ENCODE peak calls at places on chromosomes 3 and 15, in eight cellular contexts. T is endothelial cell of umbilical vein, Z is spleen, U is ovary, B is A549, N is IMR-90, A is body of pancreas, J is upper lobe of left lung. Q is an unnamed sample.

GRCh38 chr3:193777524-193777923 is 184.5 kb downstream of the OPA1 start:
- DNase-seq in A (no peak), J (no peak), N (no peak), U (no peak), T (no peak), B (peak), Z (no peak), Q (peak)

GRCh38 chr15:69105451-69105985 is 54.9 kb upstream of the GLCE start:
- DNase-seq in U (no peak), Z (no peak), B (no peak), N (no peak), A (no peak), J (no peak), T (no peak), Q (no peak)

GRCh38 chr15:77486542-77487478 is 66.1 kb downstream of the HMG20A start:
- DNase-seq in A (no peak), T (no peak), J (no peak), B (no peak), Z (no peak), U (peak), N (no peak), Q (no peak)

GRCh38 chr15:93943607-93944006 is 287.8 kb upstream of the MCTP2 start:
- DNase-seq in N (no peak), Z (no peak), U (no peak), T (no peak), B (no peak), J (no peak), A (no peak), Q (no peak)

GRCh38 chr3:137300703-137301102 is 342.9 kb downstream of the IL20RB start:
- DNase-seq in Z (no peak), N (no peak), B (no peak), J (no peak), T (no peak), A (no peak), U (no peak), Q (no peak)

GRCh38 chr3:20700702-20701101 is 514.7 kb upstream of the SGO1 start:
- DNase-seq in B (no peak), N (no peak), T (no peak), Z (no peak), A (peak), J (no peak), U (no peak), Q (no peak)

GRCh38 chr3:30044515-30044914 is 561.9 kb upstream of the TGFBR2 start:
- DNase-seq in T (no peak), B (no peak), Z (no peak), A (no peak), U (no peak), J (no peak), N (no peak), Q (no peak)

GRCh38 chr3:8629151-8630021 is 15.2 kb downstream of the SSUH2 start:
- DNase-seq in T (peak), J (peak), U (no peak), B (peak), N (peak), A (peak), Z (no peak), Q (no peak)

GRCh38 chr15:23629234-23629805 is 18.3 kb downstream of the MAGEL2 start:
- DNase-seq in A (no peak), Z (no peak), U (no peak), J (no peak), T (no peak), N (no peak), B (no peak), Q (no peak)

GRCh38 chr15:43198992-43199391 is 13.8 kb downstream of the CCNDBP1 start:
- DNase-seq in Z (no peak), U (no peak), J (no peak), N (no peak), T (no peak), B (no peak), A (no peak), Q (no peak)

GRCh38 chr3:52223449-52224408 is 1.7 kb downstream of the TLR9 start:
- DNase-seq in J (no peak), T (no peak), B (no peak), N (no peak), A (no peak), Z (peak), U (no peak), Q (no peak)

GRCh38 chr15:43954181-43954621 is 127.4 kb downstream of the WDR76 start:
- DNase-seq in J (no peak), T (no peak), A (no peak), B (no peak), N (peak), U (no peak), Z (no peak), Q (no peak)

GRCh38 chr3:34106379-34106778 is 307.9 kb downstream of the PDCD6IP start:
- DNase-seq in A (no peak), Z (no peak), N (no peak), B (no peak), J (no peak), U (no peak), T (no peak), Q (no peak)

GRCh38 chr3:40843851-40844548 is 319.2 kb downstream of the ZNF621 start:
- DNase-seq in B (no peak), A (no peak), T (peak), J (no peak), N (no peak), U (no peak), Z (no peak), Q (no peak)

GRCh38 chr3:117734431-117734830 is 1024.9 kb downstream of the TUSC7 start:
- DNase-seq in J (no peak), Z (no peak), B (no peak), A (no peak), T (no peak), N (peak), U (no peak), Q (no peak)

GRCh38 chr3:175200391-175200790 is 341.3 kb downstream of the NAALADL2 start:
- DNase-seq in A (no peak), N (peak), B (no peak), U (no peak), Z (no peak), J (no peak), T (no peak), Q (no peak)

GRCh38 chr15:37106490-37107001 is 6.2 kb upstream of the MEIS2 start:
- DNase-seq in J (no peak), Z (peak), A (peak), N (peak), U (peak), B (no peak), T (peak), Q (no peak)

GRCh38 chr15:76342382-76343201 is 6.0 kb downstream of the ISL2 start:
- DNase-seq in T (no peak), B (no peak), N (no peak), J (no peak), U (no peak), A (no peak), Z (peak), Q (peak)

GRCh38 chr3:81929697-81930096 is 168.3 kb upstream of the GBE1 start:
- DNase-seq in A (no peak), Z (no peak), N (no peak), J (no peak), U (no peak), B (no peak), T (no peak), Q (no peak)

GRCh38 chr3:37814547-37814946 is 47.1 kb upstream of the CTDSPL start:
- DNase-seq in Z (no peak), N (peak), U (no peak), T (peak), J (no peak), B (no peak), A (no peak), Q (no peak)

GRCh38 chr15:38012894-38013293 is 78.5 kb downstream of the TMCO5A start:
- DNase-seq in A (no peak), N (no peak), B (no peak), T (no peak), Z (no peak), J (no peak), U (no peak), Q (no peak)

GRCh38 chr15:26888761-26889160 is 21.9 kb downstream of the GABRA5 start:
- DNase-seq in U (no peak), N (no peak), A (peak), T (no peak), J (no peak), B (no peak), Z (no peak), Q (peak)

GRCh38 chr15:70154440-70155347 is 57.0 kb upstream of the TLE3 start:
- DNase-seq in B (no peak), J (no peak), U (peak), N (peak), T (peak), A (no peak), Z (peak), Q (no peak)

GRCh38 chr3:37144806-37145205 is 29.6 kb downstream of the LRRFIP2 start:
- DNase-seq in J (no peak), A (no peak), T (peak), N (no peak), Z (no peak), U (no peak), B (peak), Q (no peak)

GRCh38 chr3:14423197-14423743 is 20.9 kb downstream of the SLC6A6 start:
- DNase-seq in B (peak), N (no peak), A (peak), Z (no peak), J (peak), U (no peak), T (no peak), Q (no peak)
- TF ChIP-seq CTCF in B (no peak), N (no peak), A (no peak), Z (no peak), J (no peak), U (no peak), T (no peak), Q (no peak)

GRCh38 chr3:113698891-113699465 is 2.5 kb upstream of the USF3 start:
- DNase-seq in T (no peak), U (peak), J (peak), N (peak), Z (peak), B (no peak), A (no peak), Q (no peak)
- TF ChIP-seq POLR2A in T (no peak), U (no peak), J (no peak), N (no peak), Z (no peak), B (peak), A (no peak), Q (no peak)

DNA sequence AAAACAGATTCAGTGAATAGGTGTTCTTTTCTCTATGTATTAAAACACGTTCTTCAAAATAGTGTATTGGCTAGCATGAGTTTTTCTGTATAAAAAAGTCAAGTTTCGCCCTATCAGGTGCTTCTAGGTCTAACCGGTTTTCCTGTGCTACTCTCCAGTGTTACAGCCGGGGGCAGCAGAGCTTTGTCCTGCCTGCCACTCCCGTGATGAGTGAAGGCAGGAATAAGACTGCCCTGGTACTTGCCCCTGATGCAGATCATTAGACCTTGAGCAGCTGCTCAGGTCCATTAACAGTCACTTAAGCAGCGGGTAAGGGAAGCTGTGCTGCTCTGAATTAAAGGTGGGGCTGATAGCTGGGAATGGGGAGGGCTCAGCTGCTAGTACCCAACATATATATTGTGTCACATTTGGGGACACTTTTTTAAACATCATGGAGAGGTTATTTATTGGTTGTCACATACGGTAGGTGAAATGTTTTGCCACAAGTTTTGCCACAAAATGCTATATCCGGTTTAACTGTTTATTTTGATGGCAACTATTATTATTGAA is 1.3 kb upstream of the UNC13C start:
- DNase-seq in N (no peak), B (peak), J (peak), A (no peak), U (peak), Z (no peak), T (no peak), Q (no peak)
- TF ChIP-seq CTCF in N (no peak), B (peak), J (no peak), A (no peak), U (no peak), Z (no peak), T (no peak), Q (no peak)

GRCh38 chr3:115146418-115147328 is at the start of gene ZBTB20:
- DNase-seq in J (peak), Z (peak), B (peak), N (peak), U (peak), T (peak), A (peak), Q (no peak)
- TF ChIP-seq POLR2A in J (peak), Z (no peak), B (peak), N (peak), U (peak), T (peak), A (peak), Q (no peak)

DNA sequence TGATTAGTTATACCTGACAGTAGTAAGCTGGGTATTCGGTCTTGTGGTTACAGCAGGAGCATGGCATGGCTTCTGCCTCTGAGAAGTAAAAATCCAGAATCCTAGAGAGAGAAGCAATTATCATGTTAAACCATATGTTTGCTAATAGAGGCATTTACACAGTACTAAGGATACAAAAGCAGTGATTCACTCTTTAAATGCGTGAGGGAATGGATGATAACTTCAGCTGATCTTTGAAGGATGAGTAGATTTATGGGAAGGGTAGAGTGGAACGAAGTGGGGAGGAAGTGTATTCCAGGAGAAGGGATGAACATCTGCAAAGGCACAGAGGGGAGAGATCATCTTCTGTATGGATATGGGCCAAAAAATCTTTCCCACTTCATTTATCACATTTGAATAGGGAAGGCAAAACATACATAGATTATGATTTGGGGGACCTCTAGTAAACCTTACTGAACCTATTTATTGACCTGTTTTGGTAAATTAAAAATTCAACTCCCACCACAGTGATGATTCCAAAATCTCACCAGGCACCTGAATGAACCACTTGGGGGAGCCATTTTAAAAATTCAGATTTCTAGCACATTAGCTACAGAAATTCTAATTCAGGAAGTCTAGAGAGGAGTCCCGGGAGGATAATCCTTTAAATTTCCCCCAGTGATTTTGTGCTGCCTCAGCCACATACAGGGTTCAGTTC is 35.1 kb downstream of the IGSF10 start:
- DNase-seq in N (no peak), Z (no peak), J (no peak), A (no peak), U (no peak), B (no peak), T (no peak), Q (no peak)
- TF ChIP-seq CTCF in N (peak), Z (no peak), J (peak), A (no peak), U (no peak), B (peak), T (peak), Q (no peak)

DNA sequence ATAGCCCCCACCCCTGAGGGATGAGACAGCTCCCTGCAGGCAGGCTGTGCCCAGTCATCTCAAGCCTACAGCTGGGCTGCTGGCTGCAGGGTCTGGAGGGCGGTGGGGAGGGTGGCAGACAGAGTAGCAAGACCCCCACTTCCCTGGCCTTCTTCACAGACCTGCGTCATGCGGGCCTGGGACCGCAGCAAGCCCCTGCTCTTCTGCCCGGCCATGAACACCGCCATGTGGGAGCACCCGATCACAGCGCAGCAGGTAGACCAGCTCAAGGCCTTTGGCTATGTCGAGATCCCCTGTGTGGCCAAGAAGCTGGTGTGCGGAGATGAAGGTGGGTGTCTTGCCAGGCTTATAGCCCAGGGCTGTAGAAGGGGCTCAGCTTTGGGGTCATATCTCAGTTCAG is 25.0 kb downstream of the PPCDC start:
- DNase-seq in U (no peak), A (no peak), J (no peak), N (no peak), B (no peak), T (no peak), Z (no peak), Q (no peak)
- TF ChIP-seq POLR2A in U (no peak), A (no peak), J (no peak), N (no peak), B (no peak), T (no peak), Z (no peak), Q (no peak)

GRCh38 chr15:29102911-29103824 is 166.5 kb downstream of the NSMCE3 start:
- DNase-seq in N (no peak), J (no peak), Z (peak), B (no peak), A (no peak), U (no peak), T (no peak), Q (no peak)
- TF ChIP-seq CTCF in N (no peak), J (no peak), Z (no peak), B (no peak), A (no peak), U (no peak), T (no peak), Q (no peak)

GRCh38 chr3:128123538-128124368 is at the start of gene RUVBL1:
- DNase-seq in J (peak), B (peak), N (peak), U (peak), A (peak), Z (peak), T (peak), Q (peak)
- TF ChIP-seq POLR2A in J (no peak), B (peak), N (peak), U (no peak), A (peak), Z (no peak), T (peak), Q (no peak)

DNA sequence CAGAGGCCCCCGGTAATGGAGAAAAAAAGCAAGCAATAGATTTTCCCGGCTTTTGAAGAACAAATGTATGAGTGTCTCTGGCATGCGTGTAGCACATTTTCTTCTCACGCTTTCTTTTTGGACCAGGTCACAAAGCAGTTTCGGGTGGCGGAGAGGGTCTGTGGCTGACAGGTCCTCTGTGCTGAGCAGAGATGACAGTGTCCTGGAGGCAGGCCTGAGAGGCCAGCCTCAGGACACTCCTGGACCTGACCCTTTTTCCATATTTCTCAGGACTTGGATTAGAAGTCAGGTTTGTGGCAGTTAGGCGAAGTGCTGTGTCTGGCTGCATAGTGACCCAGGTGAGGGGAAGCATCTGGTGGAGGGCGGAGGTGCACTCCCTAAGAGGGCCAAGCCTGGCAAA is 52.9 kb downstream of the KLF13 start:
- DNase-seq in U (no peak), T (no peak), B (no peak), A (no peak), Z (no peak), J (no peak), N (no peak), Q (no peak)
- TF ChIP-seq CTCF in U (no peak), T (no peak), B (no peak), A (no peak), Z (no peak), J (no peak), N (no peak), Q (no peak)